ENCODE peak calls at places on chromosomes 4 and X, in six cellular contexts. K is pancreas; L is adipocyte; U is suprapubic skin; J is CD4-positive, alpha-beta memory T cell; X is MM.1S. N is an unnamed sample. For H3K4me1, the result is how much of the 10 kb centered on the place peaks cover.

GRCh38 chr4:138162259-138162658 is 79.9 kb downstream of the SLC7A11 start:
- DNase-seq in K (no peak), L (peak), U (no peak), J (no peak), X (no peak), N (no peak)

GRCh38 chr4:83516042-83516772 is 19.7 kb upstream of the GPAT3 start:
- DNase-seq in K (no peak), L (peak), U (no peak), J (no peak), X (no peak), N (peak)

GRCh38 chrX:20481632-20482031 is 214.9 kb upstream of the RPS6KA3 start:
- DNase-seq in K (no peak), L (no peak), U (no peak), J (no peak), X (no peak), N (no peak)

GRCh38 chr4:148437439-148437838 is 4.8 kb downstream of the NR3C2 start:
- DNase-seq in K (no peak), L (no peak), U (no peak), J (no peak), X (no peak), N (no peak)

GRCh38 chr4:121728066-121728465 is 31.3 kb upstream of the ANXA5 start:
- DNase-seq in K (no peak), L (peak), U (no peak), J (no peak), X (no peak), N (peak)

GRCh38 chr4:150280081-150280950 is 202.1 kb downstream of the DCLK2 start:
- DNase-seq in K (no peak), L (peak), U (no peak), J (no peak), X (no peak), N (no peak)

GRCh38 chr4:155679343-155679742 is 12.7 kb downstream of the GUCY1A1 start:
- DNase-seq in K (no peak), L (peak), U (no peak), J (no peak), X (no peak), N (peak)

GRCh38 chr4:76203541-76203940 is 10.1 kb downstream of the SCARB2 start:
- DNase-seq in K (no peak), L (no peak), U (no peak), J (no peak), X (peak), N (no peak)

GRCh38 chrX:72554448-72555140 is 18.0 kb downstream of the HDAC8 start:
- DNase-seq in K (no peak), L (no peak), U (no peak), J (no peak), X (no peak), N (peak)

DNA sequence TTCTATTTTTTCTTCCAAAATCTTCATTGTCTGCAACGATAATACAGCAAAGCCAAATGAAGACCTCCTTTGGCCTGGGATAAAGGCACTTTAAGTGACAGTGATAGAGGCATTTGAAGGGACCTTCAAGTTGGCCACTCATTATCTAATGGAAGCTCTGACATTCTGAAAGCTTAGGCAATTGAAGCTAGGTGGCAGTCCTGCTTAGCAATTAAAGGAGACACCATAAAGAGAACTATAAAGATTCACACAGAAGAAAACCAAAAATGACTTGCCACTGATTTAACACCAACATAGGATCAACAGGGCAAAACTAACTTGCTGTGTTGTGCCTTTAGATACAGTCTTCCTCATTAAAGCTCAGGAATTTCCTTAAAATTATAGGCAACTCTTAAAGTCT is 103.3 kb upstream of the TSPAN7 start:
- DNase-seq in K (no peak), L (no peak), U (no peak), J (no peak), X (peak), N (peak)
- H3K4me1 ChIP-seq in K (under half), L (under half), U (under half), J (under half), X (under half), N (under half)

DNA sequence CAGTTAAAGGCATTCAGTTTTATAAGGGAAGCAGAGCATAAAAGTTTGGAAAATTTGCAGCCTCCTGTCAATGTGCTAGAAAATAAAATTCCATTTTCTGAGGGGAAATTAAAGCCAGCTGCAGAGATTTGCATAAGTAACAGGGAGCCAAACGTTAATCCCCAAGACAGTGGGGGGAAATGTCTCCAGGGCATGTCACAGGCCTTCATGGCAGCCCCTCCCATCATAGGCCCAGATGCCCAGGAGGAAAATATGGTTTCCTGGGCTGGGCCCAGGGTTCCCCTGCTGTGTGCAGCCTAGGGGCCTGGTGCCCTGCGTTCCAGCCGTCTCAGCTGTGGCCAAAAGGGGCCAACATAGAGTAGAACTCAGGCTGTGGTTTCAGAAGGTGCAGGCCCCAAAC is 9.3 kb downstream of the RNF4 start:
- DNase-seq in K (no peak), L (peak), U (no peak), J (no peak), X (no peak), N (no peak)
- H3K4me1 ChIP-seq in K (under half), L (under half), U (half or more), J (half or more), X (under half), N (under half)

GRCh38 chr4:173169428-173170209 is 1.0 kb downstream of the GALNT7 start:
- DNase-seq in K (peak), L (peak), U (peak), J (peak), X (peak), N (peak)

GRCh38 chr4:173169178-173169427 is 492 bp downstream of the GALNT7 start:
- DNase-seq in K (no peak), L (no peak), U (no peak), J (no peak), X (no peak), N (no peak)

GRCh38 chr4:173171987-173172386 is 3.4 kb downstream of the GALNT7 start:
- DNase-seq in K (no peak), L (no peak), U (no peak), J (no peak), X (no peak), N (no peak)

GRCh38 chr4:173170210-173170778 is 1.7 kb downstream of the GALNT7 start:
- DNase-seq in K (no peak), L (no peak), U (no peak), J (no peak), X (no peak), N (no peak)

GRCh38 chr4:173171098-173171497 is 2.5 kb downstream of the GALNT7 start:
- DNase-seq in K (no peak), L (peak), U (no peak), J (no peak), X (no peak), N (peak)
- H3K4me1 ChIP-seq in K (under half), L (under half), U (under half), J (under half), X (under half), N (under half)

GRCh38 chr4:15682790-15683495 is 1.3 kb downstream of the FAM200B start:
- DNase-seq in K (no peak), L (peak), U (no peak), J (no peak), X (no peak), N (peak)
- H3K4me1 ChIP-seq in K (under half), L (under half), U (under half), J (under half), X (under half), N (under half)

DNA sequence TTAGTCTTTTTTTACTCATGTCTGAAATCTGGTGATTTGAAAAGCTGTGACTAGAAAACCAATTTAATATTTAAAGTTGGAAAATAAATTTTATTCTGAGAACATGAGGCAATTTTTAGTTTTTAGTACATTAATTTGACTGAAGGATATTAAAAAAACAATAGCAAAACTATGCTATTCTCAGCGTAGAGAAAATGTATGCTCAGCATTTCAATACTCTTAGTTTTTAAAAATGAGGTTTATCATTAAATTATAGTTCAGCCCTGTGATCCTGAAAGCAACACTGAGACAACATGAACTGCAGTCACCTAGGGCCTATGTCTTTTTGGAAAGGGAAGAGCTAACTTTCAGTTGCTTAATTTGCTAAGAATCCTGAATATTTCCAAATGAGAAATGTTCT is 9.5 kb downstream of the GALNT7 start:
- DNase-seq in K (no peak), L (no peak), U (no peak), J (no peak), X (no peak), N (no peak)
- H3K4me1 ChIP-seq in K (under half), L (under half), U (under half), J (under half), X (under half), N (under half)

GRCh38 chr4:8275511-8275910 is 6.0 kb downstream of the HTRA3 start:
- DNase-seq in K (no peak), L (no peak), U (no peak), J (no peak), X (no peak), N (no peak)
- H3K4me1 ChIP-seq in K (under half), L (half or more), U (under half), J (under half), X (under half), N (under half)

DNA sequence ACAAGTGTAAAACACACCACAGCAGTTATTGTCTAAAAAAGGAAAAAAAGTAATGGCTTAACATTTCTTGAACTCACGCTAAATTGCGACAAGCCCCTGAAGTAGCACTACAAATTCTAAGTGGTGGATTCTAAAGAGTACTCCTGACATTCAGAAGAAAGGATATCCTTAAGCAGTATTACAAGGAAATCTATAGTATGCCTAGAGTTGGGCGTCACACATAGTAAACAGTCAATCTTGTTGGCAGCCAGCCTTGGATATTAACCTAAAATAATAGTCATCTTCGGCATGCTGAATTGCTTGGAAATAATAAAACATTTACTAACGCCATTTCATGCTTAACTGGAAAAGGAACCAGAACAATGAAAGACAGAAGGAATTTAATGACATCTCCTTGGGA is 18.6 kb downstream of the ATP8A1 start:
- DNase-seq in K (no peak), L (no peak), U (no peak), J (no peak), X (no peak), N (no peak)
- H3K4me1 ChIP-seq in K (under half), L (under half), U (under half), J (under half), X (half or more), N (under half)

N was measured in cardiac muscle cell.